ENCODE peak calls at places on chromosomes 3 and 15, in six cellular contexts. W is sigmoid colon, F is heart left ventricle, Y is ovary, X is type B pancreatic cell, M is fibroblast of mammary gland. A is an unnamed sample.

GRCh38 chr3:97872209-97873042 is 50.6 kb downstream of the CRYBG3 start:
- DNase-seq in X (no peak), W (no peak), Y (no peak), M (peak; percentile 98), F (no peak), A (no peak)

GRCh38 chr3:8606666-8607065 is 37.9 kb downstream of the SSUH2 start:
- DNase-seq in F (no peak), W (no peak), Y (no peak), X (no peak), M (no peak), A (no peak)

GRCh38 chr15:31365655-31366127 is 39.1 kb downstream of the KLF13 start:
- DNase-seq in W (peak; percentile 99), F (peak; percentile 93), X (no peak), M (peak; percentile 92), Y (peak; percentile 92), A (peak; percentile 82)

GRCh38 chr3:59608356-59608755 is 558.5 kb upstream of the CFAP20DC start:
- DNase-seq in M (no peak), W (no peak), X (no peak), Y (no peak), F (no peak), A (no peak)

GRCh38 chr15:101017041-101017754 is 98.0 kb downstream of the LRRK1 start:
- DNase-seq in M (no peak), Y (no peak), F (no peak), W (peak; percentile 56), X (peak; percentile 58), A (no peak)

GRCh38 chr15:56207711-56208110 is 36.0 kb downstream of the RFX7 start:
- DNase-seq in F (no peak), W (no peak), X (no peak), Y (no peak), M (no peak), A (no peak)

GRCh38 chr3:87270908-87271727 is 5.3 kb downstream of the POU1F1 start:
- DNase-seq in W (no peak), X (no peak), Y (no peak), F (no peak), M (no peak), A (no peak)

GRCh38 chr15:61889706-61890105 is 170.5 kb downstream of the VPS13C start:
- DNase-seq in X (no peak), F (no peak), M (no peak), Y (no peak), W (no peak), A (no peak)

GRCh38 chr15:83475551-83475950 is 28.4 kb downstream of the SH3GL3 start:
- DNase-seq in W (no peak), M (peak; percentile 8), X (no peak), F (no peak), Y (no peak), A (no peak)

GRCh38 chr15:63156708-63157065 is 590 bp downstream of the RPS27L start:
- DNase-seq in M (peak; percentile 50), F (peak; percentile 48), X (no peak), Y (peak; percentile 36), W (peak; percentile 73), A (no peak)

GRCh38 chr15:45648521-45649200 is 13.8 kb downstream of the SQOR start:
- DNase-seq in F (no peak), Y (no peak), X (no peak), W (no peak), M (peak; percentile 76), A (no peak)

GRCh38 chr3:140436421-140436820 is 241.4 kb upstream of the TRIM42 start:
- DNase-seq in X (no peak), F (no peak), W (no peak), M (no peak), Y (no peak), A (no peak)

GRCh38 chr15:35885870-35886269 is 339.9 kb upstream of the DPH6 start:
- DNase-seq in W (no peak), M (peak; percentile 14), Y (no peak), X (no peak), F (no peak), A (no peak)

GRCh38 chr15:68417051-68417450 is 14.9 kb downstream of the ITGA11 start:
- DNase-seq in F (no peak), Y (no peak), W (no peak), M (no peak), X (peak; percentile 8), A (no peak)

GRCh38 chr15:68419301-68420175 is 12.4 kb downstream of the ITGA11 start:
- DNase-seq in F (no peak), M (no peak), W (no peak), X (peak; percentile 50), Y (peak; percentile 5), A (no peak)

GRCh38 chr15:68420186-68420684 is 11.7 kb downstream of the ITGA11 start:
- DNase-seq in Y (no peak), W (no peak), F (no peak), X (peak; percentile 37), M (no peak), A (no peak)

GRCh38 chr15:68417897-68418296 is 14.1 kb downstream of the ITGA11 start:
- DNase-seq in W (no peak), F (no peak), X (no peak), M (no peak), Y (no peak), A (no peak)

GRCh38 chr15:68418611-68419161 is 13.3 kb downstream of the ITGA11 start:
- DNase-seq in X (peak; percentile 29), W (no peak), Y (peak; percentile 41), F (no peak), M (peak; percentile 65), A (no peak)
- TF ChIP-seq CTCF in X (no peak), W (no peak), Y (no peak), F (no peak), M (no peak), A (no peak)

GRCh38 chr3:84136425-84136824 is 822.4 kb upstream of the CADM2 start:
- DNase-seq in X (no peak), Y (no peak), M (no peak), F (no peak), W (no peak), A (no peak)
- TF ChIP-seq CTCF in X (peak; percentile 52), Y (no peak), M (no peak), F (no peak), W (no peak), A (peak; percentile 73)

DNA sequence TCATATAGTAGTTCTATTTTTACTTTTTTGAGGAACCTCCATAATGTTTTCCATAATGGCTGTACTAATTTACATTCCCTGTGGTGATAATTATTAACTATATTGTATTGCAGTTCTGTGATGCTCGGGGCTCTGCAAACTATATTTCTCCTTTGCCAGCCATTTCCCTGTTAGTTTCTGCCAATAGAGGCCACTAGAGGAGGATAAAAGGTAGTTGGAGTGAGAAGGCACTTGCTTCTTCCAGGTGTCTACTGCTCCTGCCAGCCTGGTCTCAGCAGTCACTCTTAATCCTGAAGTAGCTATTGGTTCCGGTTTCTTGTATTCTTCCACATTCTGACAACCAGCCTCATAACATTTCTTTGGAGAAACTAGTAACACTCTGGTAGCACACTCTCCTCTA is 233.9 kb upstream of the GBE1 start:
- DNase-seq in M (no peak), Y (no peak), X (no peak), W (no peak), F (no peak), A (no peak)
- TF ChIP-seq CTCF in M (no peak), Y (no peak), X (no peak), W (no peak), F (no peak), A (peak; percentile 27)

GRCh38 chr15:39641187-39641889 is 60.5 kb downstream of the THBS1 start:
- DNase-seq in X (no peak), F (no peak), Y (no peak), M (no peak), W (no peak), A (no peak)
- TF ChIP-seq CTCF in X (peak; percentile 51), F (no peak), Y (no peak), M (no peak), W (no peak), A (peak; percentile 33)

DNA sequence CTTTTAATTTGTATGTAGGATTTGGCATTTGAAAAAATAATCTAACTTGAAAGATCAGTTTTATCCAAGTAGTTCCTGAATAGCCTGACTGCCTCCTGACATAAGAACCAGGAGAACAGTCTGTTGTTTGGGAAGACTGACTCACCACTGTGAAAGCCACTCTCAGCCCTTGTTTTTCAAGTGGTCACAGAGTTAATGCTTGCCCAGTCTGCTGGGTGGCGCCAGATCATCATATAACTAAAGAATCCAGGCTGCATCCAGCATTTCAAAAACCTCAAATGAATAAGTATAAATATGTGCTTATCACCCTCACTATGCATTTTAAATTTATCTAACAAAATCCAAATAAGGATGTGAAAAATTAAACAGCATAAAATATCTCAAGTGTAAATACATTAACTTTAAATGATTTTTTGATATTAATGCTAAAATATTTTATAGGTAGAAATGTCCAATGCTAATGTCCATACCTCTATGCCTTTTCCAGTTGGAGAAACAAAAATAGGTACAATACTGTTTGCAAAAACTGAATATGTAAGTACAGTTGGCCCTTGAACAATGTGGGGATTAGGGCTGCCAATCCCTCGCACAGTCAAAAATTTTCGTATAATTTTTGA is 26.9 kb upstream of the ZBBX start:
- DNase-seq in W (no peak), M (peak; percentile 77), X (no peak), Y (no peak), F (no peak), A (no peak)
- TF ChIP-seq CTCF in W (no peak), M (peak; percentile 54), X (peak; percentile 80), Y (no peak), F (peak; percentile 44), A (peak; percentile 79)

DNA sequence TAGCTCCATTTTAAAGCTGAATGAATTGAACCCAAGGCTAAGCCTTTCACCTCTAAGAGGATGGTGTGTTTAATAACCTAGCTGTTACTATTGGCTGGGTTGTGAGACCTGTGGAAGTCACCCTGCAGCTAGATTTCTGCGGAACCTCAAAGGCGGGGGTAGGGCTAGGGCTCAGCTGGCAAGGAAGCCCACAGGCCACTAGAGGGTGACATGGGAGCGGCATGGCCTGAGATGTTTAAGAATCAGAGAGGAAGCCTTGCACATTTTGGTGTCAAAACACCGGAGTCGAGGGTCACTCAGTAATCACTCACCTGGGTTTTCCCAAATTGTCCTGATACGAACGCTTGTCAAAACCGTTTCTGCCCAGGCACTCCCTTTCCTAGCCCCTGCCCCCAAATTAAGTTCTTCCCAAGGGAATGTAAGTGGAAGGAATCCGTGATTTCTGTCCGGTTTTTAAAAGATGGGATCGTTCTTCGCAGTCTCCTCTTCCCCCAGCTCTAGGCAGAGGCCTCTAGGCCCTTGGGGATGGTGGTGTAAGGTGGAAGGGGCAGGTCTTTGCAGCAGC is 3.8 kb upstream of the ACAD9 start:
- DNase-seq in W (no peak), X (no peak), Y (no peak), M (no peak), F (peak; percentile 44), A (no peak)
- TF ChIP-seq CTCF in W (no peak), X (peak; percentile 72), Y (no peak), M (peak; percentile 40), F (peak; percentile 31), A (peak; percentile 73)

DNA sequence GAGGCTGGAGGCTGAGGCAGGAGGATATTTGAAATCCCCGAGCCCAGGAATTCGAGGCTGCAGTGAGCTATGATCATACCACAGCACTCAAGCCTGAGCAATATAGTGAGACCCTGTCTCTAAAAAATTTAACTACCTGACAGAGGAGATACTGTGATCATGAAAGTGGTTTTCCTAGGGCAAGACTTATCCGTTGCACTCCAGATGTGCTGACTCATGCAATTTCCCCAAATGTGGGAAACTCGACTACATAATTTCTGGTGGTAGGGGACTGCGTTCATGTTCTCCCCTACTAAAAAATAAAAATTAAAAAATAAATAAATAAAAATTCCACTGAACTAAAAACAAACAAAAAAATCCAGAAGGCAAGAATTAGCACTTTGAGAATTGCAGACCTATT is 271.7 kb downstream of the SHQ1 start:
- DNase-seq in M (no peak), Y (no peak), F (no peak), X (no peak), W (no peak), A (no peak)
- TF ChIP-seq CTCF in M (no peak), Y (no peak), F (no peak), X (no peak), W (no peak), A (no peak)

GRCh38 chr3:195226900-195227447 is 44.0 kb downstream of the XXYLT1 start:
- DNase-seq in X (peak; percentile 58), M (no peak), Y (peak; percentile 6), W (peak; percentile 49), F (no peak), A (no peak)
- TF ChIP-seq CTCF in X (peak; percentile 53), M (peak; percentile 39), Y (no peak), W (no peak), F (peak; percentile 18), A (peak; percentile 63)

A was measured in chondrocyte.